ENCODE peak calls at places on chromosome 22, in five cellular contexts. S, K, C, R and Y are unnamed samples.

GRCh38 chr22:23058481-23059336 is 11.6 kb upstream of the GNAZ start:
- DNase-seq in K (no peak), C (no peak), S (no peak), R (no peak), Y (no peak)

GRCh38 chr22:48746789-48747425 is 1080.8 kb downstream of the BRD1 start:
- DNase-seq in C (no peak), R (no peak), K (no peak), S (no peak), Y (peak; percentile 22)

GRCh38 chr22:37021710-37022482 is 2.4 kb downstream of the MPST start:
- DNase-seq in C (peak; percentile 50), S (peak; percentile 22), K (no peak), R (no peak), Y (no peak)

GRCh38 chr22:19961201-19961580 is 19.6 kb upstream of the TXNRD2 start:
- DNase-seq in R (no peak), K (no peak), S (no peak), C (peak; percentile 9), Y (no peak)

GRCh38 chr22:43921361-43921760 is 2.2 kb upstream of the PNPLA3 start:
- DNase-seq in C (peak; percentile 63), R (no peak), K (no peak), S (no peak), Y (peak; percentile 86)

GRCh38 chr22:43172191-43172590 is 14.7 kb downstream of the TTLL12 start:
- DNase-seq in S (no peak), K (no peak), C (no peak), R (no peak), Y (no peak)

GRCh38 chr22:33971561-33971961 is 51.3 kb upstream of the LARGE1 start:
- DNase-seq in S (peak; percentile 56), K (no peak), C (no peak), R (no peak), Y (peak; percentile 78)

GRCh38 chr22:18954941-18955571 is 19.0 kb upstream of the PRODH start:
- DNase-seq in S (no peak), C (no peak), K (no peak), R (no peak), Y (no peak)

GRCh38 chr22:18111759-18112330 is 1.2 kb downstream of the TUBA8 start:
- DNase-seq in C (peak; percentile 61), S (no peak), R (no peak), K (no peak), Y (no peak)

GRCh38 chr22:37486224-37486845 is at the start of gene MFNG:
- DNase-seq in S (peak; percentile 26), C (peak; percentile 71), K (peak; percentile 51), R (no peak), Y (no peak)

GRCh38 chr22:36301384-36301828 is 48.5 kb downstream of the APOL1 start:
- DNase-seq in C (peak; percentile 73), R (peak; percentile 33), K (no peak), S (peak; percentile 83), Y (peak; percentile 72)

GRCh38 chr22:29128891-29129643 is 56.2 kb downstream of the KREMEN1 start:
- DNase-seq in K (no peak), S (no peak), C (no peak), R (no peak), Y (no peak)

GRCh38 chr22:32583074-32583677 is 108.6 kb downstream of the FBXO7 start:
- DNase-seq in R (no peak), K (no peak), S (no peak), C (no peak), Y (no peak)

GRCh38 chr22:44611880-44612496 is 90.0 kb upstream of the PRR5 start:
- DNase-seq in R (no peak), K (no peak), S (no peak), C (no peak), Y (no peak)

GRCh38 chr22:47872761-47873535 is 1110.5 kb downstream of the TBC1D22A start:
- DNase-seq in K (no peak), S (no peak), R (no peak), C (no peak), Y (no peak)

GRCh38 chr22:28183078-28183870 is 264.2 kb upstream of the PITPNB start:
- DNase-seq in K (no peak), S (no peak), R (no peak), C (no peak), Y (no peak)

GRCh38 chr22:29375436-29376076 is 12.8 kb downstream of the AP1B1 start:
- DNase-seq in C (peak; percentile 56), S (no peak), K (no peak), R (no peak), Y (no peak)

GRCh38 chr22:28025333-28025732 is 106.3 kb upstream of the PITPNB start:
- DNase-seq in K (no peak), S (no peak), C (no peak), R (no peak), Y (no peak)

GRCh38 chr22:22976033-22976922 is 88.7 kb downstream of the IGLL5 start:
- DNase-seq in C (no peak), K (no peak), S (no peak), R (no peak), Y (no peak)

GRCh38 chr22:34931026-34931425 is 134.9 kb upstream of the ISX start:
- DNase-seq in K (no peak), S (no peak), C (no peak), R (no peak), Y (no peak)

GRCh38 chr22:41256898-41257260 is 16.1 kb upstream of the CHADL start:
- DNase-seq in C (no peak), S (no peak), K (no peak), R (no peak), Y (no peak)

GRCh38 chr22:11253000-11253511 is 4274.9 kb upstream of the OR11H1 start:
- DNase-seq in S (no peak), C (peak; percentile 4), K (no peak), R (no peak), Y (peak; percentile 38)

GRCh38 chr22:33593818-33594217 is 326.5 kb downstream of the LARGE1 start:
- DNase-seq in S (no peak), K (no peak), R (no peak), C (no peak), Y (no peak)

GRCh38 chr22:27641049-27641790 is 160.3 kb downstream of the MN1 start:
- DNase-seq in C (no peak), K (no peak), R (no peak), S (no peak), Y (no peak)

GRCh38 chr22:48943567-48944432 is 883.9 kb downstream of the BRD1 start:
- DNase-seq in C (no peak), K (no peak), R (no peak), S (no peak), Y (peak; percentile 52)

GRCh38 chr22:33756508-33756949 is 163.7 kb downstream of the LARGE1 start:
- DNase-seq in S (no peak), R (no peak), K (no peak), C (no peak), Y (no peak)

GRCh38 chr22:37173709-37174108 is 14.3 kb downstream of the C1QTNF6 start:
- DNase-seq in R (no peak), C (peak; percentile 55), S (peak; percentile 67), K (no peak), Y (no peak)

GRCh38 chr22:23249506-23250423 is 69.5 kb downstream of the BCR start:
- DNase-seq in K (no peak), R (no peak), S (no peak), C (no peak), Y (no peak)

GRCh38 chr22:36913431-36914382 is at the start of gene CSF2RB:
- DNase-seq in K (no peak), C (peak; percentile 38), R (no peak), S (peak; percentile 34), Y (peak; percentile 24)

DNA sequence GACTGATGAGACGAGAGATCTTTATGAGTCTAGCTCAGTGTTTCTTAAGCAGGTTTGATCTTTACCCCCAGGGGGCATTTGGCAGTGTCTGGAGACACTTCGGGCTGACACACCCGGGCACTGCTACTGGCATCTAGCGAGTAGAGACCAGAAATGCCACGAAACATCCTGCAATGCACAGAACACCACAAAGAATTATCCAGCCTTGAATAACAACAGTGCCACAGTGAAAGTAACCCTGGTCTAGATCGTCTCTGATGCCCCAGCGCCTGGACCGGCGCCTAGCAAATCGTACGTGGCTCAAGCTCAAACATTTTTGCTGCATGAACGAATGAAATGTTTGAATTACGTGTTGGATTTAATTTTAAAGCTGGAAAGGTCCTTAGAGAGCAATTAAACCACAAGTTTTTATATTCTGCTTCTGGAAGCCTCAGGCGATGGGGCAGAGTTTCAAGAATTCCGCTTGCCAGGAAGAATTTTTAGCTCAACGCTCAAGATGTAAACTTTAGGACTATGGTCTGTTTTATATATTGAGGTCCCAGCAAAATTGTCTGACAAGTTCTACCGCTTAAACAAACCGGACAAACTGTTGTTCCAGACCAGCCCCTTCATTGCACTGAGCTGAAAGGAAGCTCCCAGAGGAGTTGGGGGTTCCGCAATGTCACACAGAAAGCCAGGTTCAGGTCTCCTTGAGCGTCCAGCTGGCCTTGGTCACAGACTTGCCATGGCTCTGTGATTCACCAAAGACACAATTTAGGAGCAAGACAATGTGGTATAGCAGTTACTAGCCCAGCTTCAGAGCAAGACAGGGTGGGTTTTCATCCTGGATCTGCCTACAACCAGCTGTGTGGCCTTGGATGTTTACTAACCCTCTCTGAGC is 44.2 kb upstream of the SMTN start:
- DNase-seq in K (no peak), R (no peak), S (no peak), C (peak; percentile 30), Y (no peak)
- TF ChIP-seq CTCF in K (no peak), R (peak; percentile 24), S (no peak), C (no peak), Y (no peak)

GRCh38 chr22:21943571-21944448 is 8.8 kb downstream of the PPM1F start:
- DNase-seq in S (no peak), C (no peak), K (no peak), R (no peak), Y (no peak)

GRCh38 chr22:21940521-21940920 is 12.1 kb downstream of the PPM1F start:
- DNase-seq in R (no peak), C (no peak), K (no peak), S (no peak), Y (no peak)

GRCh38 chr22:21941921-21942320 is 10.7 kb downstream of the PPM1F start:
- DNase-seq in C (no peak), S (no peak), R (no peak), K (no peak), Y (no peak)

GRCh38 chr22:21942939-21943338 is 9.7 kb downstream of the PPM1F start:
- DNase-seq in K (no peak), R (no peak), S (peak; percentile 37), C (no peak), Y (no peak)

GRCh38 chr22:21942407-21942895 is 10.2 kb downstream of the PPM1F start:
- DNase-seq in S (peak; percentile 52), R (peak; percentile 39), K (no peak), C (peak; percentile 88), Y (no peak)
- H3K4me3 ChIP-seq in S (no peak overlapping the region), R (peak overlapping the region; percentile 31), K (peak overlapping the region; percentile 42), C (no peak overlapping the region), Y (no peak overlapping the region)

GRCh38 chr22:46098525-46099475 is 51.5 kb upstream of the PPARA start:
- DNase-seq in S (no peak), K (no peak), R (no peak), C (no peak), Y (no peak)
- H3K27ac ChIP-seq in S (peak overlapping the region; percentile 37), K (peak overlapping the region; percentile 53), R (peak overlapping the region; percentile 11), C (peak overlapping the region; percentile 53), Y (peak overlapping the region; percentile 92)

GRCh38 chr22:39282642-39283311 is 36.6 kb downstream of the RPL3 start:
- DNase-seq in S (no peak), R (no peak), K (no peak), C (peak; percentile 46), Y (no peak)
- TF ChIP-seq CTCF in S (no peak), R (no peak), K (no peak), C (no peak), Y (no peak)